ENCODE peak calls at places on chromosome 5, in four cellular contexts. One of them, this sample, is unnamed.

GRCh38 chr5:87195104-87195581 is 72.5 kb upstream of the RASA1 start:
- DNase-seq in IMR-90: peak; percentile 85
- DNase-seq in SK-N-SH: no peak
- DNase-seq in CD4-positive, alpha-beta memory T cell: no peak
- DNase-seq in this sample: no peak

GRCh38 chr5:126544087-126544740 is 50.8 kb downstream of the ALDH7A1 start:
- DNase-seq in IMR-90: peak; percentile 44
- DNase-seq in SK-N-SH: peak; percentile 30
- DNase-seq in CD4-positive, alpha-beta memory T cell: peak; percentile 22
- DNase-seq in this sample: no peak

GRCh38 chr5:72817639-72818266 is 1.3 kb downstream of the TNPO1 start:
- DNase-seq in IMR-90: no peak
- DNase-seq in SK-N-SH: no peak
- DNase-seq in CD4-positive, alpha-beta memory T cell: peak; percentile 0
- DNase-seq in this sample: no peak

GRCh38 chr5:161190086-161190485 is 338.1 kb upstream of the ATP10B start:
- DNase-seq in IMR-90: no peak
- DNase-seq in SK-N-SH: no peak
- DNase-seq in CD4-positive, alpha-beta memory T cell: no peak
- DNase-seq in this sample: no peak

GRCh38 chr5:27158775-27159174 is 120.4 kb upstream of the CDH9 start:
- DNase-seq in IMR-90: no peak
- DNase-seq in SK-N-SH: no peak
- DNase-seq in CD4-positive, alpha-beta memory T cell: no peak
- DNase-seq in this sample: no peak

GRCh38 chr5:56985941-56986630 is 34.2 kb upstream of the MIER3 start:
- DNase-seq in IMR-90: no peak
- DNase-seq in SK-N-SH: no peak
- DNase-seq in CD4-positive, alpha-beta memory T cell: no peak
- DNase-seq in this sample: no peak

GRCh38 chr5:103254921-103255320 is 3.6 kb upstream of the MACIR start:
- DNase-seq in IMR-90: no peak
- DNase-seq in SK-N-SH: no peak
- DNase-seq in CD4-positive, alpha-beta memory T cell: no peak
- DNase-seq in this sample: no peak

GRCh38 chr5:37723147-37723961 is 116.5 kb downstream of the GDNF start:
- DNase-seq in IMR-90: no peak
- DNase-seq in SK-N-SH: no peak
- DNase-seq in CD4-positive, alpha-beta memory T cell: no peak
- DNase-seq in this sample: no peak

GRCh38 chr5:158303261-158303660 is 444.3 kb upstream of the CLINT1 start:
- DNase-seq in IMR-90: no peak
- DNase-seq in SK-N-SH: peak; percentile 18
- DNase-seq in CD4-positive, alpha-beta memory T cell: no peak
- DNase-seq in this sample: no peak

GRCh38 chr5:60463179-60463868 is 236.6 kb downstream of the DEPDC1B start:
- DNase-seq in IMR-90: no peak
- DNase-seq in SK-N-SH: no peak
- DNase-seq in CD4-positive, alpha-beta memory T cell: no peak
- DNase-seq in this sample: no peak

GRCh38 chr5:163407034-163407652 is 30.3 kb upstream of the CCNG1 start:
- DNase-seq in IMR-90: no peak
- DNase-seq in SK-N-SH: no peak
- DNase-seq in CD4-positive, alpha-beta memory T cell: no peak
- DNase-seq in this sample: no peak

GRCh38 chr5:93461751-93462150 is 119.3 kb downstream of the NR2F1-AS1 start:
- DNase-seq in IMR-90: peak; percentile 68
- DNase-seq in SK-N-SH: no peak
- DNase-seq in CD4-positive, alpha-beta memory T cell: no peak
- DNase-seq in this sample: no peak

GRCh38 chr5:74686962-74687751 is 2.1 kb downstream of the HEXB start:
- DNase-seq in IMR-90: peak; percentile 67
- DNase-seq in SK-N-SH: no peak
- DNase-seq in CD4-positive, alpha-beta memory T cell: no peak
- DNase-seq in this sample: no peak

GRCh38 chr5:179168636-179169035 is 108.5 kb downstream of the ZNF354C start:
- DNase-seq in IMR-90: no peak
- DNase-seq in SK-N-SH: no peak
- DNase-seq in CD4-positive, alpha-beta memory T cell: no peak
- DNase-seq in this sample: no peak

GRCh38 chr5:115282131-115282530 is 14.3 kb downstream of the CCDC112 start:
- DNase-seq in IMR-90: no peak
- DNase-seq in SK-N-SH: no peak
- DNase-seq in CD4-positive, alpha-beta memory T cell: no peak
- DNase-seq in this sample: no peak

GRCh38 chr5:132257131-132258101 is at the start of gene PDLIM4:
- DNase-seq in IMR-90: no peak
- DNase-seq in SK-N-SH: peak; percentile 96
- DNase-seq in CD4-positive, alpha-beta memory T cell: no peak
- DNase-seq in this sample: no peak

GRCh38 chr5:59099270-59099994 is 516.6 kb downstream of the RAB3C start:
- DNase-seq in IMR-90: peak; percentile 96
- DNase-seq in SK-N-SH: no peak
- DNase-seq in CD4-positive, alpha-beta memory T cell: peak; percentile 59
- DNase-seq in this sample: no peak

GRCh38 chr5:41821051-41821450 is 49.2 kb downstream of the OXCT1 start:
- DNase-seq in IMR-90: no peak
- DNase-seq in SK-N-SH: no peak
- DNase-seq in CD4-positive, alpha-beta memory T cell: no peak
- DNase-seq in this sample: no peak

GRCh38 chr5:56616454-56617160 is 198.7 kb upstream of the MAP3K1 start:
- DNase-seq in IMR-90: no peak
- DNase-seq in SK-N-SH: no peak
- DNase-seq in CD4-positive, alpha-beta memory T cell: no peak
- DNase-seq in this sample: no peak

GRCh38 chr5:38148021-38148625 is 110.2 kb upstream of the EGFLAM start:
- DNase-seq in IMR-90: no peak
- DNase-seq in SK-N-SH: no peak
- DNase-seq in CD4-positive, alpha-beta memory T cell: no peak
- DNase-seq in this sample: no peak

GRCh38 chr5:107486489-107486888 is 184.2 kb downstream of the EFNA5 start:
- DNase-seq in IMR-90: peak; percentile 59
- DNase-seq in SK-N-SH: no peak
- DNase-seq in CD4-positive, alpha-beta memory T cell: no peak
- DNase-seq in this sample: no peak

GRCh38 chr5:179732412-179732917 is at the start of gene MAML1:
- DNase-seq in IMR-90: peak; percentile 100
- DNase-seq in SK-N-SH: peak; percentile 99
- DNase-seq in CD4-positive, alpha-beta memory T cell: peak; percentile 99
- DNase-seq in this sample: peak; percentile 100

GRCh38 chr5:131622633-131623032 is 12.4 kb downstream of the RAPGEF6 start:
- DNase-seq in IMR-90: peak; percentile 79
- DNase-seq in SK-N-SH: no peak
- DNase-seq in CD4-positive, alpha-beta memory T cell: no peak
- DNase-seq in this sample: no peak

GRCh38 chr5:5221731-5222130 is 81.6 kb downstream of the ADAMTS16 start:
- DNase-seq in IMR-90: peak; percentile 13
- DNase-seq in SK-N-SH: no peak
- DNase-seq in CD4-positive, alpha-beta memory T cell: no peak
- DNase-seq in this sample: no peak

GRCh38 chr5:143397302-143398052 is 6.0 kb downstream of the NR3C1 start:
- DNase-seq in IMR-90: no peak
- DNase-seq in SK-N-SH: no peak
- DNase-seq in CD4-positive, alpha-beta memory T cell: no peak
- DNase-seq in this sample: no peak

GRCh38 chr5:95080026-95080425 is 204.9 kb downstream of the MCTP1 start:
- DNase-seq in IMR-90: no peak
- DNase-seq in SK-N-SH: no peak
- DNase-seq in CD4-positive, alpha-beta memory T cell: no peak
- DNase-seq in this sample: no peak

GRCh38 chr5:121969660-121970295 is 8.0 kb downstream of the SRFBP1 start:
- DNase-seq in IMR-90: peak; percentile 31
- DNase-seq in SK-N-SH: no peak
- DNase-seq in CD4-positive, alpha-beta memory T cell: no peak
- DNase-seq in this sample: no peak

GRCh38 chr5:16889972-16890519 is 46.0 kb downstream of the MYO10 start:
- DNase-seq in IMR-90: peak; percentile 78
- DNase-seq in SK-N-SH: no peak
- DNase-seq in CD4-positive, alpha-beta memory T cell: no peak
- DNase-seq in this sample: no peak

GRCh38 chr5:167895899-167896659 is 395.4 kb upstream of the WWC1 start:
- DNase-seq in IMR-90: no peak
- DNase-seq in SK-N-SH: no peak
- DNase-seq in CD4-positive, alpha-beta memory T cell: no peak
- DNase-seq in this sample: no peak

GRCh38 chr5:73365301-73365853 is 83.2 kb downstream of the FOXD1 start:
- DNase-seq in IMR-90: peak; percentile 96
- DNase-seq in SK-N-SH: no peak
- DNase-seq in CD4-positive, alpha-beta memory T cell: no peak
- DNase-seq in this sample: no peak

GRCh38 chr5:180166168-180166567 is 42.8 kb downstream of the RASGEF1C start:
- DNase-seq in IMR-90: no peak
- DNase-seq in SK-N-SH: no peak
- DNase-seq in CD4-positive, alpha-beta memory T cell: no peak
- DNase-seq in this sample: no peak

GRCh38 chr5:171757853-171758535 is 27.6 kb upstream of the SMIM23 start:
- DNase-seq in IMR-90: peak; percentile 99
- DNase-seq in SK-N-SH: no peak
- DNase-seq in CD4-positive, alpha-beta memory T cell: no peak
- DNase-seq in this sample: no peak
- H3K27ac ChIP-seq in IMR-90: no peak overlapping the region
- H3K27ac ChIP-seq in SK-N-SH: no peak overlapping the region
- H3K27ac ChIP-seq in CD4-positive, alpha-beta memory T cell: no peak overlapping the region
- H3K27ac ChIP-seq in this sample: no peak overlapping the region

DNA sequence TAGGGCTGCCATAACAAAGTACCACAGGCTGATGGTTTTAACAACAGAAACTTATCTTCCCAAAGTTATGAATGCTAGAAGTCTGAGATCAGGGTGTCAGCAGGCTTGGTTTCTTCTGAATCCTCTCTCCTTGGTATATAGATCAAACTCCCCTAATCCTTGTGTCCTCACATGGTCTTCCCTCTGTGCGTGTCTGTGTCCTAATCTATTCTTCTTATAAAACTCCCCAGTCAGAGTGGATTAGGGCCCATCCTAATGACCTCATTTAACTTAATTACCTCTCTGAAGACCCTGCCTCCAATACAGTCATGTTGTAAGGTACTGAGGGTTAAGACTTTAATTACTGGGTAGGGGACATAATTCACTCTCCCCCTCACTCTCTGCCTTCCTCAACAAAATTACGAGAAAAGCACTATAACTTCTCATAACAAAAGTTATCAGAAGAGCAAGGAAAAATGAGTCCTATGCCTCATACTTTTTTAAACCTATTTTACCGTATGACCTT is 68.6 kb downstream of the DPYSL3 start:
- DNase-seq in IMR-90: no peak
- DNase-seq in SK-N-SH: no peak
- DNase-seq in CD4-positive, alpha-beta memory T cell: no peak
- DNase-seq in this sample: no peak
- H3K4me1 ChIP-seq in IMR-90: peaks cover 4% of the 10 kb centered on the region
- H3K4me1 ChIP-seq in SK-N-SH: peaks cover 9% of the 10 kb centered on the region
- H3K4me1 ChIP-seq in CD4-positive, alpha-beta memory T cell: no peaks in the 10 kb centered on the region
- H3K4me1 ChIP-seq in this sample: peaks cover 13% of the 10 kb centered on the region

GRCh38 chr5:142356716-142357468 is 32.1 kb upstream of the SPRY4 start:
- DNase-seq in IMR-90: peak; percentile 92
- DNase-seq in SK-N-SH: peak; percentile 92
- DNase-seq in CD4-positive, alpha-beta memory T cell: peak; percentile 89
- DNase-seq in this sample: peak; percentile 96

GRCh38 chr5:142356318-142356715 is 31.5 kb upstream of the SPRY4 start:
- DNase-seq in IMR-90: peak; percentile 79
- DNase-seq in SK-N-SH: no peak
- DNase-seq in CD4-positive, alpha-beta memory T cell: no peak
- DNase-seq in this sample: no peak

GRCh38 chr5:142358121-142358520 is 33.3 kb upstream of the SPRY4 start:
- DNase-seq in IMR-90: no peak
- DNase-seq in SK-N-SH: no peak
- DNase-seq in CD4-positive, alpha-beta memory T cell: no peak
- DNase-seq in this sample: no peak

GRCh38 chr5:142358648-142359047 is 33.8 kb upstream of the SPRY4 start:
- DNase-seq in IMR-90: no peak
- DNase-seq in SK-N-SH: no peak
- DNase-seq in CD4-positive, alpha-beta memory T cell: no peak
- DNase-seq in this sample: no peak

GRCh38 chr5:142357469-142358090 is 32.8 kb upstream of the SPRY4 start:
- DNase-seq in IMR-90: peak; percentile 10
- DNase-seq in SK-N-SH: no peak
- DNase-seq in CD4-positive, alpha-beta memory T cell: peak; percentile 19
- DNase-seq in this sample: no peak
- H3K4me3 ChIP-seq in IMR-90: peak overlapping the region; percentile 46
- H3K4me3 ChIP-seq in SK-N-SH: peak overlapping the region; percentile 59
- H3K4me3 ChIP-seq in CD4-positive, alpha-beta memory T cell: peak overlapping the region; percentile 38
- H3K4me3 ChIP-seq in this sample: peak overlapping the region; percentile 52

GRCh38 chr5:104538835-104539234 is 976.2 kb upstream of the NUDT12 start:
- DNase-seq in IMR-90: no peak
- DNase-seq in SK-N-SH: no peak
- DNase-seq in CD4-positive, alpha-beta memory T cell: no peak
- DNase-seq in this sample: no peak
- H3K27ac ChIP-seq in IMR-90: no peak overlapping the region
- H3K27ac ChIP-seq in SK-N-SH: no peak overlapping the region
- H3K27ac ChIP-seq in CD4-positive, alpha-beta memory T cell: no peak overlapping the region
- H3K27ac ChIP-seq in this sample: no peak overlapping the region

GRCh38 chr5:140325486-140325885 is 20.9 kb downstream of the HBEGF start:
- DNase-seq in IMR-90: no peak
- DNase-seq in SK-N-SH: no peak
- DNase-seq in CD4-positive, alpha-beta memory T cell: no peak
- DNase-seq in this sample: no peak
- H3K4me1 ChIP-seq in IMR-90: peaks cover 26% of the 10 kb centered on the region
- H3K4me1 ChIP-seq in SK-N-SH: peaks cover 7% of the 10 kb centered on the region
- H3K4me1 ChIP-seq in CD4-positive, alpha-beta memory T cell: no peaks in the 10 kb centered on the region
- H3K4me1 ChIP-seq in this sample: peaks cover 65% of the 10 kb centered on the region

GRCh38 chr5:112420111-112420864 is 1.2 kb upstream of the EPB41L4A start:
- DNase-seq in IMR-90: peak; percentile 5
- DNase-seq in SK-N-SH: peak; percentile 88
- DNase-seq in CD4-positive, alpha-beta memory T cell: no peak
- DNase-seq in this sample: peak; percentile 91

GRCh38 chr5:112418412-112419049 is 546 bp downstream of the EPB41L4A start:
- DNase-seq in IMR-90: no peak
- DNase-seq in SK-N-SH: peak; percentile 11
- DNase-seq in CD4-positive, alpha-beta memory T cell: no peak
- DNase-seq in this sample: peak; percentile 76

GRCh38 chr5:112419050-112419595 is at the start of gene EPB41L4A:
- DNase-seq in IMR-90: no peak
- DNase-seq in SK-N-SH: peak; percentile 74
- DNase-seq in CD4-positive, alpha-beta memory T cell: no peak
- DNase-seq in this sample: no peak

GRCh38 chr5:112417931-112418358 is 1.1 kb downstream of the EPB41L4A start:
- DNase-seq in IMR-90: no peak
- DNase-seq in SK-N-SH: peak; percentile 28
- DNase-seq in CD4-positive, alpha-beta memory T cell: no peak
- DNase-seq in this sample: peak; percentile 48

DNA sequence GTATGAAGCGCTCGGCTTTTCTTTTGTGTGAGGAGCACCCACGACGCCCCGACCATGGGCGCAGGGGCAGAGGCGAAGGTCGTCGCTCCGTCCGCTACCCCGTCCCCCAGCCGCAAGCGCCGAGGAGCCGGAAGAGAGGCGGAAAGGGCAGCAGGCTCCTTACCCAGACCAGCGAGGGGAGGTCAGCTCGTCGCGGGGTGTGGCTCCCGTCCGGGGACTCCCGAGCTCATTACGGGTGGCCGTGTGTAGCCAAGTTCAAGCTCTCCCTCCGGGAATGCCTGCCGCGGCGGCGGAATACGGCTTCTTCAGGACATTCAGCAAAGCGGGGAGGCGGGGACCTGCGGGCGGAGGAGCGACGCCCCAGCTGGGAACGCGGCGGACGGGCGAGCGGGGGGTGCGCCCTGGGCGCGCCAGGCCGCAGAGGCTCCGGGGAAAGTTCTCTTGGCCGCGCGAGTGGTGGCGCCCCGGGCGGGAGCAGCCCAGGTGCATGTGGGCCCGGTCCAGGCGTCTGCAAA is 576 bp upstream of the EPB41L4A start:
- DNase-seq in IMR-90: no peak
- DNase-seq in SK-N-SH: peak; percentile 77
- DNase-seq in CD4-positive, alpha-beta memory T cell: no peak
- DNase-seq in this sample: peak; percentile 59
- H3K4me3 ChIP-seq in IMR-90: peak overlapping the region; percentile 40
- H3K4me3 ChIP-seq in SK-N-SH: peak overlapping the region; percentile 61
- H3K4me3 ChIP-seq in CD4-positive, alpha-beta memory T cell: no peak overlapping the region
- H3K4me3 ChIP-seq in this sample: peak overlapping the region; percentile 72

This sample was measured in left lung.